ENCODE peak calls at places on chromosomes 11 and 22, in five cellular contexts. H is A549, B is stomach, O is ovary, J is esophagus muscularis mucosa. Z is an unnamed sample.

GRCh38 chr11:112902411-112903011 is 58.7 kb upstream of the NCAM1 start:
- DNase-seq in H (no peak), B (no peak), O (no peak), J (no peak), Z (no peak)

GRCh38 chr11:71940561-71941219 is 11.8 kb downstream of the RNF121 start:
- DNase-seq in H (no peak), B (no peak), O (no peak), J (no peak), Z (no peak)

GRCh38 chr22:38776086-38776485 is 17.9 kb downstream of the DNAL4 start:
- DNase-seq in H (no peak), B (no peak), O (no peak), J (no peak), Z (no peak)

GRCh38 chr22:37163618-37164534 is 14.2 kb upstream of the IL2RB start:
- DNase-seq in H (no peak), B (no peak), O (no peak), J (no peak), Z (no peak)

GRCh38 chr11:92070026-92070889 is 154.4 kb upstream of the FAT3 start:
- DNase-seq in H (no peak), B (no peak), O (no peak), J (no peak), Z (no peak)

GRCh38 chr22:28171135-28171534 is 252.1 kb upstream of the PITPNB start:
- DNase-seq in H (no peak), B (no peak), O (no peak), J (no peak), Z (peak)

GRCh38 chr22:19503869-19504268 is 20.3 kb downstream of the CLDN5 start:
- DNase-seq in H (no peak), B (no peak), O (no peak), J (no peak), Z (no peak)

GRCh38 chr11:1196516-1197391 is 26.1 kb upstream of the MUC5B start:
- DNase-seq in H (no peak), B (peak), O (no peak), J (no peak), Z (no peak)

GRCh38 chr22:23569716-23570115 is 10.4 kb downstream of the IGLL1 start:
- DNase-seq in H (no peak), B (no peak), O (peak), J (no peak), Z (no peak)

GRCh38 chr22:37090920-37091688 is 18.4 kb downstream of the TMPRSS6 start:
- DNase-seq in H (no peak), B (no peak), O (no peak), J (no peak), Z (no peak)

GRCh38 chr22:41922336-41922735 is 4.3 kb downstream of the TNFRSF13C start:
- DNase-seq in H (no peak), B (no peak), O (no peak), J (no peak), Z (no peak)

GRCh38 chr11:47928426-47928825 is 51.9 kb upstream of the PTPRJ start:
- DNase-seq in H (no peak), B (no peak), O (no peak), J (no peak), Z (no peak)

GRCh38 chr22:25404923-25405853 is 159.3 kb upstream of the GRK3 start:
- DNase-seq in H (peak), B (peak), O (peak), J (no peak), Z (peak)

GRCh38 chr11:122319011-122319410 is 203.0 kb upstream of the BLID start:
- DNase-seq in H (no peak), B (no peak), O (no peak), J (no peak), Z (no peak)

GRCh38 chr11:87359401-87359800 is 321.7 kb downstream of the TMEM135 start:
- DNase-seq in H (no peak), B (no peak), O (no peak), J (peak), Z (no peak)

GRCh38 chr11:111788051-111788450 is 21.9 kb upstream of the PPP2R1B start:
- DNase-seq in H (no peak), B (no peak), O (no peak), J (no peak), Z (no peak)

GRCh38 chr22:37742374-37743092 is 45.7 kb downstream of the TRIOBP start:
- DNase-seq in H (no peak), B (peak), O (peak), J (no peak), Z (peak)

GRCh38 chr11:126990716-126991480 is 9.7 kb downstream of the KIRREL3 start:
- DNase-seq in H (no peak), B (no peak), O (no peak), J (no peak), Z (no peak)

GRCh38 chr22:20249797-20250354 is 18.2 kb downstream of the RTN4R start:
- DNase-seq in H (no peak), B (no peak), O (peak), J (no peak), Z (no peak)

GRCh38 chr22:43385770-43386641 is 25.8 kb upstream of the MPPED1 start:
- DNase-seq in H (peak), B (peak), O (peak), J (no peak), Z (peak)

GRCh38 chr22:45842141-45842831 is 134.7 kb downstream of the WNT7B start:
- DNase-seq in H (no peak), B (no peak), O (no peak), J (no peak), Z (no peak)

GRCh38 chr11:131483877-131484276 is 113.5 kb downstream of the NTM start:
- DNase-seq in H (no peak), B (no peak), O (no peak), J (no peak), Z (no peak)
- TF ChIP-seq EP300 in H (no peak), B (no peak), O (no peak), J (no peak), Z (no peak)

GRCh38 chr11:35064114-35064800 is 74.7 kb upstream of the CD44 start:
- DNase-seq in H (no peak), B (no peak), O (no peak), J (no peak), Z (no peak)
- TF ChIP-seq EP300 in H (no peak), B (no peak), O (no peak), J (no peak), Z (no peak)

GRCh38 chr11:80393210-80393609 is 952.4 kb upstream of the TENM4 start:
- DNase-seq in H (no peak), B (no peak), O (no peak), J (no peak), Z (no peak)
- TF ChIP-seq EP300 in H (no peak), B (no peak), O (no peak), J (no peak), Z (no peak)

GRCh38 chr22:32919629-32920028 is 118.1 kb downstream of the TIMP3 start:
- DNase-seq in H (no peak), B (no peak), O (no peak), J (no peak), Z (no peak)
- TF ChIP-seq EP300 in H (no peak), B (no peak), O (no peak), J (no peak), Z (no peak)

DNA sequence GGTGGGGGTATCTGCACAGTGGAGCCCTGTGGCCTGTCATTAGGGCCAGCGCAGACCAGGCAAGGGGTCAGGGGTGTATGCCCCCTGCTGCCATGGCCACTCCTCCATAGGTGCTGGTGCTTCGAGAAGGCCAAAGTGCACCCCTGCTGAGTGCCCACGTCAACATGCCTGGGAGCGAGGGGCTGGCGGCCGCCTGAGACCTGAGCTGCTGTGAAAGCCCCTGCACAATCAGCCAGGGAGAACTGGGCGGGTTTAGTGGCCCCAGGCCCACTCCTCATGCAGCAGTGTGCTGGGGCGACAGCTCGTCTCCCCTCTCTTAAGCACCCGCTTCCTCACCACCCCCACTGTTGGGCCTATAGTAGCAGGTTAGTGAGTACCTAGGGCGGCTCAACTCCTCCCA is 14.0 kb downstream of the ZDHHC24 start:
- DNase-seq in H (no peak), B (no peak), O (no peak), J (no peak), Z (no peak)
- TF ChIP-seq EP300 in H (no peak), B (no peak), O (no peak), J (no peak), Z (no peak)

GRCh38 chr11:128476031-128476430 is 111.3 kb downstream of the ETS1 start:
- DNase-seq in H (no peak), B (no peak), O (no peak), J (no peak), Z (no peak)
- TF ChIP-seq EP300 in H (no peak), B (no peak), O (no peak), J (no peak), Z (no peak)

GRCh38 chr22:17303840-17304779 is 65.2 kb upstream of the CECR2 start:
- DNase-seq in H (no peak), B (peak), O (no peak), J (no peak), Z (no peak)
- TF ChIP-seq EP300 in H (no peak), B (no peak), O (no peak), J (no peak), Z (no peak)

GRCh38 chr11:116774661-116775060 is 1.9 kb upstream of the BUD13 start:
- DNase-seq in H (no peak), B (no peak), O (no peak), J (no peak), Z (no peak)

GRCh38 chr11:116773203-116774112 is 671 bp upstream of the BUD13 start:
- DNase-seq in H (no peak), B (no peak), O (no peak), J (no peak), Z (peak)

GRCh38 chr11:116775975-116776374 is 3.2 kb upstream of the BUD13 start:
- DNase-seq in H (no peak), B (no peak), O (no peak), J (no peak), Z (no peak)

GRCh38 chr11:116771935-116772334 is 852 bp downstream of the BUD13 start:
- DNase-seq in H (no peak), B (no peak), O (no peak), J (no peak), Z (no peak)

DNA sequence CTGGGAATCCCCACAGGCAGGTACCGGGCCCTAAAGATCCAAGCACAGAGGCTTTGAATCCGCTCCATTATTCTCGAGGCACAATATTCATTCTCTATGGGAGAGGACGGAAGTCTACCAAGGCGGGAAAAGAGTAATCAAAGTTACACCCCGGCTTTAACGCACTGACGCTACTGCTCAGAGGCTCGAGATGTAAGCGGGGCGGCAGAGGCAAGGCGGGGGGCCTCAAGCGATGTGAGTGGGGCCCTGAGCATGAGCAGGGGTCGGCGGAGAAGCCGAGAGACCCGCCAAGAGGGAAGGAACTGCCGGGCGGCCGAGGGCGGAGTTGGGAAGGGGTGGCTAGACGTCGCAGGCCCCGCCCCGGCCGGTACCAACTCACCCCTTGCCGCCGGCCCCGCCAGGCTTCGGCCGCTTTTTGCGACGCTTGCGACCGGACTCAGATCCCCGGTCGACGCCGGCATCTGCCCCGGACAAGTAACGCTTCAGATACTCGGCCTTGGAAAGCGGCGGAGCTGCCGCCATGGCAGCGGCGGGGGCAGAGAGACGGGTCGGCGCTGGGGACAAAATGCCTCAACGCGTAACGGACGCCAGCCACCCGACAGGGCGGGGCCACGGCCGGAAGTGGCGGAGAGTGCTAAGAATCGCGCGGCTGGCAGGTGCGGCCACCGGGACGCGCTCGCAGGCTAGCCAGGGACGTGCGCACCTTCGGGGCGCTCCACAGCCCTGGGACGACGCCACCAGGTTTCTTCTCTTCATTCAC is at the start of gene BUD13:
- DNase-seq in H (peak), B (peak), O (peak), J (peak), Z (peak)
- TF ChIP-seq EP300 in H (no peak), B (no peak), O (no peak), J (no peak), Z (peak)

DNA sequence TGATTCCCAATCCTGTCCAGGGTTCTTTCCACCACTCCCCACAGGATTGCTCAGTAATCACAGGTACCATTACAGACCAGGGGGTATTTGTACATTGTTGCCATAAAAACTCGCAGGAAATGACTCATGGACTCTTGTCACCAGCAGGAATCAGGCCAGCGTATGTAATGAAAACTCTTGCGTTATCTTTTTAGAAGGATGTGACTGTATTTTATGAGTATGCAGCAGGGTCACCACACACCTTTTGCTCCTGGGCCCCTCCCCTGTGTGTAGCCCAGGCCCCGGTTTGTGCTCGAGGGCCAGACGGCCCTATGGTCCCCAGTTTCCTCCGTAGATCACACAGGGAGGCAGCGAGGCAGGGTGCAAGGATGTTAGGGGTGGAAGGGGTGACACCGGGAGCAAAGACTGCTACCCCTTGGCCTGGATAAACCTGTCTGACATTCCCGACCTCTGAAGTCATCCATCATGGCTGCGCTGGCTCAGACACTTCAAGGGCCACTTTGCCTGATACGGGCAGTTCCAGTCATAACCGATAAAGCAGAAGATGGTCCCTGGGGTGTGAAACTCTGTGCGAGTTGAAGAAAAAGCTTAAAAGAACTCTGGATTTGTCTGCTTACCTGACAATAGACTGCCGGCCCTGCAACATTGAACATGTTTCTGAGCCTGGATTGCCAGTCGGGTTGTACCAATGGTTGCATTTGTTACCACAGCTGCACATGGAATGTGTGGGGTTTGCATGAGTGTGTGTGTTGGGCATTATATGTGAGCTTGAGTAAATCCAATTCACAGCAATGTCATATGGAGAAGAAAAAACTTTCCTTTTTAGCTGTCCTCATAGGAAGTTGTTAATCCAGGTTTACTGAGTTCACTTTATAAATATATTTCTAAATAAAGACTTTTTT is 57.0 kb downstream of the MICAL2 start:
- DNase-seq in H (peak), B (no peak), O (no peak), J (no peak), Z (no peak)
- TF ChIP-seq EP300 in H (peak), B (no peak), O (no peak), J (no peak), Z (no peak)

GRCh38 chr11:115500547-115501503 is 3.4 kb downstream of the CADM1 start:
- DNase-seq in H (no peak), B (no peak), O (no peak), J (no peak), Z (no peak)
- TF ChIP-seq EP300 in H (no peak), B (no peak), O (no peak), J (no peak), Z (peak)